ENCODE peak calls at places on chromosomes 4 and X, in five cellular contexts. One of them, this sample, is unnamed.

GRCh38 chr4:177064724-177065394 is 244.8 kb upstream of the NEIL3 start:
- DNase-seq in colonic mucosa: no peak
- DNase-seq in heart left ventricle: no peak
- DNase-seq in activated naive CD4-positive, alpha-beta T cell: no peak
- DNase-seq in BE2C: no peak
- DNase-seq in this sample: no peak

GRCh38 chr4:168784786-168785461 is 225.1 kb downstream of the CBR4 start:
- DNase-seq in colonic mucosa: no peak
- DNase-seq in heart left ventricle: no peak
- DNase-seq in activated naive CD4-positive, alpha-beta T cell: no peak
- DNase-seq in BE2C: no peak
- DNase-seq in this sample: no peak

GRCh38 chr4:88964450-88964849 is 92.5 kb downstream of the FAM13A start:
- DNase-seq in colonic mucosa: no peak
- DNase-seq in heart left ventricle: no peak
- DNase-seq in activated naive CD4-positive, alpha-beta T cell: no peak
- DNase-seq in BE2C: no peak
- DNase-seq in this sample: no peak

GRCh38 chr4:64158648-64159326 is 250.5 kb downstream of the TECRL start:
- DNase-seq in colonic mucosa: peak; percentile 44
- DNase-seq in heart left ventricle: peak; percentile 32
- DNase-seq in activated naive CD4-positive, alpha-beta T cell: no peak
- DNase-seq in BE2C: peak; percentile 74
- DNase-seq in this sample: peak; percentile 30

GRCh38 chr4:179625391-179625790 is 2183.2 kb upstream of the AGA start:
- DNase-seq in colonic mucosa: no peak
- DNase-seq in heart left ventricle: no peak
- DNase-seq in activated naive CD4-positive, alpha-beta T cell: no peak
- DNase-seq in BE2C: no peak
- DNase-seq in this sample: no peak

GRCh38 chr4:122341906-122342305 is 36.9 kb upstream of the ADAD1 start:
- DNase-seq in colonic mucosa: no peak
- DNase-seq in heart left ventricle: no peak
- DNase-seq in activated naive CD4-positive, alpha-beta T cell: no peak
- DNase-seq in BE2C: no peak
- DNase-seq in this sample: no peak

GRCh38 chrX:120690344-120690743 is 60.5 kb upstream of the C1GALT1C1 start:
- DNase-seq in colonic mucosa: no peak
- DNase-seq in heart left ventricle: no peak
- DNase-seq in activated naive CD4-positive, alpha-beta T cell: no peak
- DNase-seq in BE2C: no peak
- DNase-seq in this sample: no peak

GRCh38 chr4:149101649-149102048 is 659.4 kb upstream of the NR3C2 start:
- DNase-seq in colonic mucosa: no peak
- DNase-seq in heart left ventricle: no peak
- DNase-seq in activated naive CD4-positive, alpha-beta T cell: no peak
- DNase-seq in BE2C: no peak
- DNase-seq in this sample: no peak

GRCh38 chr4:168613869-168614268 is 117.0 kb downstream of the PALLD start:
- DNase-seq in colonic mucosa: no peak
- DNase-seq in heart left ventricle: no peak
- DNase-seq in activated naive CD4-positive, alpha-beta T cell: no peak
- DNase-seq in BE2C: no peak
- DNase-seq in this sample: no peak

GRCh38 chrX:137194164-137194563 is 160.4 kb upstream of the GPR101 start:
- DNase-seq in colonic mucosa: peak; percentile 17
- DNase-seq in heart left ventricle: no peak
- DNase-seq in activated naive CD4-positive, alpha-beta T cell: peak; percentile 0
- DNase-seq in BE2C: peak; percentile 15
- DNase-seq in this sample: peak; percentile 4

GRCh38 chr4:108247511-108248088 is 78.9 kb upstream of the LEF1 start:
- DNase-seq in colonic mucosa: no peak
- DNase-seq in heart left ventricle: no peak
- DNase-seq in activated naive CD4-positive, alpha-beta T cell: no peak
- DNase-seq in BE2C: peak; percentile 53
- DNase-seq in this sample: no peak

GRCh38 chr4:89287945-89288344 is 19.7 kb downstream of the GPRIN3 start:
- DNase-seq in colonic mucosa: no peak
- DNase-seq in heart left ventricle: no peak
- DNase-seq in activated naive CD4-positive, alpha-beta T cell: no peak
- DNase-seq in BE2C: no peak
- DNase-seq in this sample: no peak

GRCh38 chrX:85993539-85994197 is 53.7 kb downstream of the CHM start:
- DNase-seq in colonic mucosa: no peak
- DNase-seq in heart left ventricle: no peak
- DNase-seq in activated naive CD4-positive, alpha-beta T cell: no peak
- DNase-seq in BE2C: no peak
- DNase-seq in this sample: no peak

GRCh38 chr4:15833801-15834200 is 55.7 kb downstream of the CD38 start:
- DNase-seq in colonic mucosa: no peak
- DNase-seq in heart left ventricle: no peak
- DNase-seq in activated naive CD4-positive, alpha-beta T cell: no peak
- DNase-seq in BE2C: no peak
- DNase-seq in this sample: no peak

GRCh38 chr4:80103615-80104014 is 30.6 kb upstream of the ANTXR2 start:
- DNase-seq in colonic mucosa: no peak
- DNase-seq in heart left ventricle: no peak
- DNase-seq in activated naive CD4-positive, alpha-beta T cell: no peak
- DNase-seq in BE2C: no peak
- DNase-seq in this sample: no peak

GRCh38 chrX:119008122-119008744 is 33.8 kb downstream of the LONRF3 start:
- DNase-seq in colonic mucosa: peak; percentile 26
- DNase-seq in heart left ventricle: no peak
- DNase-seq in activated naive CD4-positive, alpha-beta T cell: no peak
- DNase-seq in BE2C: peak; percentile 21
- DNase-seq in this sample: peak; percentile 7

GRCh38 chr4:6902318-6903042 is 7.1 kb upstream of the TBC1D14 start:
- DNase-seq in colonic mucosa: no peak
- DNase-seq in heart left ventricle: no peak
- DNase-seq in activated naive CD4-positive, alpha-beta T cell: no peak
- DNase-seq in BE2C: no peak
- DNase-seq in this sample: no peak

GRCh38 chrX:48945517-48946348 is 11.7 kb downstream of the OTUD5 start:
- DNase-seq in colonic mucosa: peak; percentile 55
- DNase-seq in heart left ventricle: peak; percentile 32
- DNase-seq in activated naive CD4-positive, alpha-beta T cell: peak; percentile 11
- DNase-seq in BE2C: peak; percentile 64
- DNase-seq in this sample: peak; percentile 29

GRCh38 chr4:67885727-67886126 is 1.9 kb upstream of the TMPRSS11D start:
- DNase-seq in colonic mucosa: no peak
- DNase-seq in heart left ventricle: no peak
- DNase-seq in activated naive CD4-positive, alpha-beta T cell: no peak
- DNase-seq in BE2C: no peak
- DNase-seq in this sample: no peak

GRCh38 chr4:3305610-3306371 is 13.0 kb downstream of the RGS12 start:
- DNase-seq in colonic mucosa: peak; percentile 29
- DNase-seq in heart left ventricle: no peak
- DNase-seq in activated naive CD4-positive, alpha-beta T cell: no peak
- DNase-seq in BE2C: peak; percentile 4
- DNase-seq in this sample: no peak

GRCh38 chr4:94889523-94889922 is 131.8 kb downstream of the BMPR1B start:
- DNase-seq in colonic mucosa: no peak
- DNase-seq in heart left ventricle: no peak
- DNase-seq in activated naive CD4-positive, alpha-beta T cell: no peak
- DNase-seq in BE2C: no peak
- DNase-seq in this sample: no peak

GRCh38 chr4:1410491-1411325 is 4.5 kb upstream of the NKX1-1 start:
- DNase-seq in colonic mucosa: peak; percentile 20
- DNase-seq in heart left ventricle: peak; percentile 63
- DNase-seq in activated naive CD4-positive, alpha-beta T cell: no peak
- DNase-seq in BE2C: no peak
- DNase-seq in this sample: peak; percentile 44

GRCh38 chrX:149881081-149881711 is at the start of gene MAGEA8:
- DNase-seq in colonic mucosa: no peak
- DNase-seq in heart left ventricle: no peak
- DNase-seq in activated naive CD4-positive, alpha-beta T cell: no peak
- DNase-seq in BE2C: peak; percentile 36
- DNase-seq in this sample: no peak

GRCh38 chr4:143399113-143399949 is 62.7 kb downstream of the GAB1 start:
- DNase-seq in colonic mucosa: no peak
- DNase-seq in heart left ventricle: no peak
- DNase-seq in activated naive CD4-positive, alpha-beta T cell: no peak
- DNase-seq in BE2C: no peak
- DNase-seq in this sample: no peak

GRCh38 chrX:64850371-64851082 is 125.7 kb downstream of the ZC4H2 start:
- DNase-seq in colonic mucosa: no peak
- DNase-seq in heart left ventricle: no peak
- DNase-seq in activated naive CD4-positive, alpha-beta T cell: no peak
- DNase-seq in BE2C: no peak
- DNase-seq in this sample: no peak

GRCh38 chrX:111914398-111915092 is 38.6 kb downstream of the TRPC5OS start:
- DNase-seq in colonic mucosa: no peak
- DNase-seq in heart left ventricle: no peak
- DNase-seq in activated naive CD4-positive, alpha-beta T cell: no peak
- DNase-seq in BE2C: no peak
- DNase-seq in this sample: no peak

GRCh38 chr4:145012841-145013240 is 85.2 kb downstream of the ANAPC10 start:
- DNase-seq in colonic mucosa: no peak
- DNase-seq in heart left ventricle: no peak
- DNase-seq in activated naive CD4-positive, alpha-beta T cell: no peak
- DNase-seq in BE2C: no peak
- DNase-seq in this sample: no peak

GRCh38 chr4:184968784-184969201 is 49.5 kb upstream of the HELT start:
- DNase-seq in colonic mucosa: peak; percentile 91
- DNase-seq in heart left ventricle: peak; percentile 36
- DNase-seq in activated naive CD4-positive, alpha-beta T cell: no peak
- DNase-seq in BE2C: no peak
- DNase-seq in this sample: peak; percentile 62

GRCh38 chr4:99471349-99471748 is 36.2 kb upstream of the ADH7 start:
- DNase-seq in colonic mucosa: no peak
- DNase-seq in heart left ventricle: no peak
- DNase-seq in activated naive CD4-positive, alpha-beta T cell: no peak
- DNase-seq in BE2C: no peak
- DNase-seq in this sample: no peak

GRCh38 chr4:71992571-71992970 is 39.2 kb upstream of the NPFFR2 start:
- DNase-seq in colonic mucosa: no peak
- DNase-seq in heart left ventricle: no peak
- DNase-seq in activated naive CD4-positive, alpha-beta T cell: no peak
- DNase-seq in BE2C: no peak
- DNase-seq in this sample: no peak

GRCh38 chr4:6944311-6945051 is 34.9 kb downstream of the TBC1D14 start:
- DNase-seq in colonic mucosa: peak; percentile 73
- DNase-seq in heart left ventricle: no peak
- DNase-seq in activated naive CD4-positive, alpha-beta T cell: no peak
- DNase-seq in BE2C: no peak
- DNase-seq in this sample: no peak

GRCh38 chrX:44223150-44223549 is 120.3 kb downstream of the EFHC2 start:
- DNase-seq in colonic mucosa: peak; percentile 73
- DNase-seq in heart left ventricle: no peak
- DNase-seq in activated naive CD4-positive, alpha-beta T cell: no peak
- DNase-seq in BE2C: no peak
- DNase-seq in this sample: no peak